ENCODE peak calls at places on chromosomes 1 and 21, in four cellular contexts. T is IMR-90, Q is neural progenitor cell, L is aorta. W is an unnamed sample.
A peak's percentile ranks its signal among the peaks of the same experiment; 100 is the strongest.

GRCh38 chr1:22369294-22370189 is 82.1 kb upstream of the ZBTB40 start:
- DNase-seq in T (no peak), L (no peak), Q (no peak), W (no peak)

GRCh38 chr1:70509996-70510876 is 99.2 kb downstream of the CTH start:
- DNase-seq in Q (peak; percentile 74), L (no peak), T (peak; percentile 95), W (no peak)

GRCh38 chr1:161115132-161115711 is 2.6 kb downstream of the PFDN2 start:
- DNase-seq in T (peak; percentile 94), Q (no peak), L (no peak), W (no peak)

GRCh38 chr1:14435368-14436023 is 163.0 kb upstream of the KAZN start:
- DNase-seq in Q (peak; percentile 51), T (no peak), L (no peak), W (no peak)

GRCh38 chr1:19167140-19167539 is 42.9 kb downstream of the UBR4 start:
- DNase-seq in L (no peak), T (no peak), Q (no peak), W (no peak)

GRCh38 chr1:29379438-29380073 is 143.2 kb downstream of the PTPRU start:
- DNase-seq in Q (peak; percentile 72), L (no peak), T (peak; percentile 38), W (no peak)

GRCh38 chr1:17755120-17755519 is at the start of gene ACTL8:
- DNase-seq in T (no peak), L (no peak), Q (no peak), W (no peak)

GRCh38 chr1:212566522-212567479 is 41.8 kb upstream of the ATF3 start:
- DNase-seq in Q (no peak), L (no peak), T (peak; percentile 90), W (peak; percentile 27)

GRCh38 chr1:11680270-11681070 is 478 bp downstream of the MAD2L2 start:
- DNase-seq in Q (peak; percentile 53), T (peak; percentile 22), L (peak; percentile 85), W (no peak)

GRCh38 chr1:116375884-116376733 is 3.1 kb downstream of the ATP1A1 start:
- DNase-seq in Q (peak; percentile 44), L (peak; percentile 90), T (peak; percentile 68), W (peak; percentile 92)

GRCh38 chr1:913491-914252 is 10.1 kb upstream of the SAMD11 start:
- DNase-seq in L (peak; percentile 62), Q (no peak), T (no peak), W (peak; percentile 62)

GRCh38 chr1:228647523-228648444 is 87.5 kb upstream of the RHOU start:
- DNase-seq in Q (peak; percentile 77), T (no peak), L (peak; percentile 84), W (peak; percentile 78)

GRCh38 chr1:151619489-151620093 is 7.7 kb downstream of the SNX27 start:
- DNase-seq in Q (no peak), L (no peak), T (peak; percentile 88), W (no peak)

GRCh38 chr1:41673806-41674205 is 189.3 kb upstream of the EDN2 start:
- DNase-seq in T (peak; percentile 17), L (no peak), Q (no peak), W (no peak)

GRCh38 chr1:198102454-198102791 is 54.4 kb upstream of the NEK7 start:
- DNase-seq in T (peak; percentile 70), Q (no peak), L (no peak), W (no peak)

GRCh38 chr1:25568834-25569598 is 25.6 kb downstream of the LDLRAP1 start:
- DNase-seq in T (peak; percentile 88), Q (no peak), L (peak; percentile 86), W (peak; percentile 49)

GRCh38 chr1:153577138-153577537 is 11.5 kb upstream of the S100A2 start:
- DNase-seq in L (no peak), T (no peak), Q (no peak), W (no peak)

GRCh38 chr1:10730985-10731384 is 65.5 kb downstream of the CASZ1 start:
- DNase-seq in Q (no peak), L (no peak), T (peak; percentile 69), W (no peak)

GRCh38 chr1:10888791-10889627 is 92.6 kb upstream of the CASZ1 start:
- DNase-seq in Q (peak; percentile 72), L (peak; percentile 45), T (no peak), W (peak; percentile 30)

GRCh38 chr1:58204284-58204683 is 342.2 kb downstream of the OMA1 start:
- DNase-seq in T (no peak), L (no peak), Q (peak; percentile 40), W (no peak)

GRCh38 chr1:96365076-96365475 is 356.5 kb upstream of the PTBP2 start:
- DNase-seq in Q (no peak), T (peak; percentile 41), L (no peak), W (no peak)

GRCh38 chr1:156648951-156649350 is 7.0 kb downstream of the BCAN start:
- DNase-seq in Q (no peak), L (no peak), T (no peak), W (no peak)

GRCh38 chr1:69710484-69710883 is 142.8 kb downstream of the LRRC7 start:
- DNase-seq in T (no peak), Q (no peak), L (no peak), W (no peak)

GRCh38 chr1:24157921-24158481 is 15.1 kb upstream of the IL22RA1 start:
- DNase-seq in L (no peak), T (no peak), Q (peak; percentile 16), W (no peak)

GRCh38 chr21:45990741-45991605 is 9.4 kb downstream of the COL6A1 start:
- DNase-seq in Q (no peak), T (no peak), L (peak; percentile 71), W (peak; percentile 18)

GRCh38 chr1:47406966-47407365 is 9.1 kb upstream of the FOXE3 start:
- DNase-seq in Q (no peak), T (no peak), L (no peak), W (no peak)

GRCh38 chr21:42983869-42984268 is 9.5 kb downstream of the PKNOX1 start:
- DNase-seq in T (no peak), L (no peak), Q (no peak), W (no peak)

GRCh38 chr1:225881081-225882007 is 836 bp downstream of the TMEM63A start:
- DNase-seq in Q (peak; percentile 48), T (peak; percentile 60), L (peak; percentile 87), W (peak; percentile 87)

GRCh38 chr1:233421293-233421692 is 93.8 kb downstream of the MAP3K21 start:
- DNase-seq in L (no peak), T (no peak), Q (no peak), W (no peak)

GRCh38 chr1:245858683-245859509 is 648.2 kb downstream of the SMYD3 start:
- DNase-seq in T (peak; percentile 72), Q (no peak), L (no peak), W (no peak)

GRCh38 chr1:248372394-248372793 is 3.2 kb upstream of the OR2T6 start:
- DNase-seq in T (no peak), Q (no peak), L (no peak), W (no peak)

GRCh38 chr1:51524817-51525216 is 5.8 kb upstream of the EPS15 start:
- DNase-seq in L (no peak), T (no peak), Q (no peak), W (no peak)

GRCh38 chr1:37752583-37753471 is 12.1 kb downstream of the EPHA10 start:
- DNase-seq in L (no peak), Q (peak; percentile 80), T (no peak), W (no peak)

GRCh38 chr1:86757272-86757984 is 53.1 kb downstream of the SH3GLB1 start:
- DNase-seq in L (no peak), T (peak; percentile 45), Q (no peak), W (peak; percentile 73)

GRCh38 chr1:100404816-100405215 is 52.5 kb downstream of the CDC14A start:
- DNase-seq in Q (no peak), T (peak; percentile 54), L (no peak), W (no peak)

GRCh38 chr21:35933466-35933865 is 126.9 kb downstream of the SETD4 start:
- DNase-seq in Q (peak; percentile 17), L (no peak), T (peak; percentile 86), W (peak; percentile 71)

GRCh38 chr1:7478797-7479499 is 292.1 kb upstream of the VAMP3 start:
- DNase-seq in L (no peak), T (peak; percentile 100), Q (no peak), W (peak; percentile 90)
- H3K4me3 ChIP-seq in L (no peak overlapping the region), T (no peak overlapping the region), Q (no peak overlapping the region), W (no peak overlapping the region)

GRCh38 chr1:5990913-5991783 is 1.1 kb downstream of the NPHP4 start:
- DNase-seq in T (peak; percentile 21), Q (peak; percentile 87), L (peak; percentile 81), W (peak; percentile 60)

GRCh38 chr1:5991784-5992033 is 516 bp downstream of the NPHP4 start:
- DNase-seq in L (no peak), Q (no peak), T (no peak), W (no peak)

GRCh38 chr1:5993553-5994510 is 1.6 kb upstream of the NPHP4 start:
- DNase-seq in Q (no peak), T (no peak), L (peak; percentile 72), W (peak; percentile 49)

GRCh38 chr1:5992814-5993552 is 758 bp upstream of the NPHP4 start:
- DNase-seq in L (peak; percentile 72), T (no peak), Q (peak; percentile 63), W (peak; percentile 60)

DNA sequence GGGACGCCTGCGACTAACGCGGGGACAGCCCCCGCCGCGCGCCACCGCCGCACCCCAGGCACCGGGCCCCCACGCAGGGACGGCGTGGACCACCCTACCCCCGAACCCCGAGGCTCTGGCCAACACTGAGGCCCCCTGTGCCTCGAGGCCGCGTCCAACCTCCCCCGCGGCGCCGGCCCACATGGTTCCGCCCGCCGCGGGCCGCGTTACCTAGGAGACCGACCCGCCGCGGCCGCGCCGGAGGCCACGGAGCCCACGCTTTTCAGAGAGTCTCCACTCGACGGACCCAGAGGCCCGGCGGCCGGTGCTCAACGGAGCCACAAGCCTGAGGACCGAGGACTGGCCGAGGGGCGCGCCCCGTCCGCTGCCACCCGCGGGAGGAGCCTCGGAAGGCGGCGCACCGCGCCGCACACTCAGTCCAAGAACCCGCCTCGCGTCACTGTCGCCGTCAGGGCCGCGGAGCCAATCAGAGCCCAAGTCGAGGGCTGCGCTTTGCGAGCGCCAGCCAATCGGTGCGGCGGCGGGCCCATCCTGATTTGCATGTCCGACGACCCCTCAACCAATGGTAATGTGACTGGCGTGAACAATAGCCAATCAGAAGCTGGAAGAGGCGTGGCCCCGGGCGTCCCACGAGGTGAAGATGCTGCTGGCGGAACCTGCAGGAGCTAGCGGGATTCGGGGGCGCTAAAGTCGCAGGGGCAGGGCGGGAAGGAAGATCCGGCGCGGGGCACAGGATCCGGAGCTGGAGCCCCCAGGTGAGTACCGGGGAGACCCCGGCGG is at the start of gene NPHP4:
- DNase-seq in Q (peak; percentile 100), T (peak; percentile 100), L (peak; percentile 100), W (peak; percentile 100)
- H3K27ac ChIP-seq in Q (no peak within 1 kb of the TSS), T (peak within 1 kb of the TSS; percentile 93), L (no peak within 1 kb of the TSS), W (peak within 1 kb of the TSS; percentile 61)

GRCh38 chr1:102105931-102106550 is 109.3 kb upstream of the OLFM3 start:
- DNase-seq in T (no peak), Q (peak; percentile 6), L (no peak), W (no peak)
- H3K4me3 ChIP-seq in T (no peak overlapping the region), Q (no peak overlapping the region), L (no peak overlapping the region), W (no peak overlapping the region)

GRCh38 chr1:8816306-8816705 is 1.1 kb downstream of the RERE start:
- DNase-seq in L (no peak), Q (no peak), T (peak; percentile 53), W (no peak)
- H3K27ac ChIP-seq in L (no peak overlapping the region), Q (no peak overlapping the region), T (peak overlapping the region; percentile 40), W (no peak overlapping the region)

W was measured in right cardiac atrium.